ENCODE peak calls at places on chromosomes 3 and 15, in eight cellular contexts. Z, A, O, T, H, B, F and N are unnamed samples.

GRCh38 chr3:98596902-98597500 is 3.6 kb upstream of the CPOX start:
- ATAC-seq in Z (no peak), A (peak), O (no peak), T (no peak), H (no peak), B (no peak), F (no peak), N (no peak)

GRCh38 chr3:43893721-43894120 is 203.0 kb downstream of the ABHD5 start:
- ATAC-seq in Z (no peak), A (no peak), O (peak), T (no peak), H (peak), B (no peak), F (no peak), N (no peak)

GRCh38 chr3:156630081-156630772 is 44.2 kb upstream of the TIPARP start:
- ATAC-seq in Z (no peak), A (no peak), O (no peak), T (no peak), H (peak), B (no peak), F (no peak), N (no peak)

GRCh38 chr15:101542306-101543025 is 53.0 kb upstream of the PCSK6 start:
- ATAC-seq in Z (peak), A (no peak), O (peak), T (no peak), H (no peak), B (peak), F (peak), N (no peak)

GRCh38 chr3:128742821-128743594 is 17.0 kb downstream of the RAB7A start:
- ATAC-seq in Z (no peak), A (no peak), O (no peak), T (no peak), H (no peak), B (peak), F (no peak), N (no peak)

GRCh38 chr3:11592460-11593298 is 51.0 kb downstream of the VGLL4 start:
- ATAC-seq in Z (peak), A (no peak), O (no peak), T (peak), H (no peak), B (no peak), F (no peak), N (peak)

GRCh38 chr15:67050062-67050461 is 15.3 kb upstream of the SMAD3 start:
- ATAC-seq in Z (no peak), A (no peak), O (no peak), T (peak), H (no peak), B (no peak), F (no peak), N (peak)

GRCh38 chr15:65540314-65540713 is 10.1 kb downstream of the HACD3 start:
- ATAC-seq in Z (no peak), A (no peak), O (no peak), T (no peak), H (no peak), B (no peak), F (peak), N (no peak)

GRCh38 chr3:157529751-157530150 is 26.5 kb upstream of the VEPH1 start:
- ATAC-seq in Z (no peak), A (no peak), O (no peak), T (no peak), H (no peak), B (no peak), F (no peak), N (no peak)

GRCh38 chr3:46628980-46629379 is 16.7 kb downstream of the FAM240A start:
- ATAC-seq in Z (no peak), A (no peak), O (no peak), T (peak), H (no peak), B (no peak), F (no peak), N (peak)

GRCh38 chr3:10557783-10558373 is 52.5 kb upstream of the ATP2B2 start:
- ATAC-seq in Z (no peak), A (no peak), O (peak), T (no peak), H (peak), B (peak), F (peak), N (no peak)

GRCh38 chr3:159839561-159840379 is 148.9 kb upstream of the IL12A start:
- ATAC-seq in Z (peak), A (peak), O (no peak), T (peak), H (no peak), B (no peak), F (no peak), N (peak)

GRCh38 chr15:93543093-93543492 is 454.1 kb upstream of the RGMA start:
- ATAC-seq in Z (no peak), A (no peak), O (no peak), T (no peak), H (no peak), B (no peak), F (no peak), N (no peak)

GRCh38 chr3:97711664-97712063 is 52.9 kb upstream of the ARL6 start:
- ATAC-seq in Z (no peak), A (no peak), O (no peak), T (no peak), H (no peak), B (no peak), F (no peak), N (no peak)

GRCh38 chr3:37519661-37520060 is 342.0 kb upstream of the CTDSPL start:
- ATAC-seq in Z (peak), A (no peak), O (no peak), T (peak), H (no peak), B (no peak), F (no peak), N (no peak)

GRCh38 chr3:122406198-122406597 is 9.7 kb downstream of the WDR5B start:
- ATAC-seq in Z (no peak), A (peak), O (no peak), T (no peak), H (no peak), B (no peak), F (no peak), N (no peak)

GRCh38 chr3:8523041-8523440 is 21.4 kb downstream of the LMCD1 start:
- ATAC-seq in Z (no peak), A (no peak), O (no peak), T (no peak), H (no peak), B (no peak), F (no peak), N (no peak)

GRCh38 chr3:102060814-102061213 is 211.5 kb downstream of the NFKBIZ start:
- ATAC-seq in Z (no peak), A (peak), O (peak), T (no peak), H (no peak), B (peak), F (no peak), N (no peak)

GRCh38 chr15:73851679-73852078 is 21.7 kb upstream of the TBC1D21 start:
- ATAC-seq in Z (no peak), A (peak), O (peak), T (peak), H (no peak), B (no peak), F (peak), N (no peak)

GRCh38 chr3:149547954-149548728 is 73.6 kb downstream of the TM4SF4 start:
- ATAC-seq in Z (peak), A (no peak), O (peak), T (peak), H (no peak), B (peak), F (no peak), N (peak)

GRCh38 chr3:143658116-143658515 is 190.2 kb downstream of the SLC9A9 start:
- ATAC-seq in Z (no peak), A (no peak), O (no peak), T (no peak), H (no peak), B (no peak), F (no peak), N (no peak)

GRCh38 chr3:10149222-10149621 is 7.6 kb downstream of the VHL start:
- ATAC-seq in Z (no peak), A (peak), O (no peak), T (peak), H (no peak), B (no peak), F (no peak), N (no peak)

GRCh38 chr3:142664311-142664710 is 59.5 kb upstream of the TRPC1 start:
- ATAC-seq in Z (no peak), A (no peak), O (peak), T (no peak), H (no peak), B (peak), F (no peak), N (no peak)

GRCh38 chr3:70849911-70850699 is 537.7 kb upstream of the MDFIC2 start:
- ATAC-seq in Z (peak), A (no peak), O (peak), T (peak), H (no peak), B (no peak), F (no peak), N (peak)

GRCh38 chr3:114557791-114558190 is 264.0 kb downstream of the TIGIT start:
- ATAC-seq in Z (no peak), A (no peak), O (no peak), T (no peak), H (no peak), B (no peak), F (no peak), N (no peak)

GRCh38 chr3:191111722-191112121 is 87.3 kb upstream of the OSTN start:
- ATAC-seq in Z (no peak), A (no peak), O (no peak), T (no peak), H (no peak), B (no peak), F (no peak), N (no peak)

GRCh38 chr3:122502139-122502538 is 12.6 kb downstream of the KPNA1 start:
- ATAC-seq in Z (peak), A (no peak), O (no peak), T (peak), H (no peak), B (no peak), F (peak), N (no peak)

GRCh38 chr3:38003817-38004414 is 13.3 kb downstream of the VILL start:
- ATAC-seq in Z (peak), A (no peak), O (peak), T (no peak), H (peak), B (peak), F (peak), N (no peak)

GRCh38 chr15:48112242-48112641 is 8.5 kb upstream of the SLC24A5 start:
- ATAC-seq in Z (peak), A (peak), O (peak), T (no peak), H (peak), B (peak), F (no peak), N (peak)

GRCh38 chr15:78265752-78266224 is 1.4 kb downstream of the DNAJA4 start:
- ATAC-seq in Z (peak), A (no peak), O (no peak), T (no peak), H (no peak), B (no peak), F (no peak), N (peak)

GRCh38 chr3:123739754-123740153 is 144.4 kb downstream of the MYLK start:
- ATAC-seq in Z (no peak), A (no peak), O (peak), T (peak), H (no peak), B (no peak), F (no peak), N (no peak)

GRCh38 chr15:37995461-37996347 is 61.3 kb downstream of the TMCO5A start:
- ATAC-seq in Z (peak), A (peak), O (peak), T (peak), H (peak), B (peak), F (peak), N (peak)

GRCh38 chr3:72803573-72803972 is 44.7 kb downstream of the SHQ1 start:
- ATAC-seq in Z (no peak), A (no peak), O (no peak), T (no peak), H (no peak), B (no peak), F (no peak), N (no peak)

GRCh38 chr15:36428102-36428845 is 151.2 kb upstream of the CDIN1 start:
- ATAC-seq in Z (no peak), A (no peak), O (peak), T (peak), H (peak), B (peak), F (peak), N (peak)

GRCh38 chr15:51212909-51213308 is 118.2 kb upstream of the TNFAIP8L3 start:
- ATAC-seq in Z (no peak), A (no peak), O (no peak), T (no peak), H (no peak), B (no peak), F (no peak), N (no peak)

GRCh38 chr3:49812916-49813496 is 747 bp downstream of the UBA7 start:
- ATAC-seq in Z (peak), A (peak), O (no peak), T (peak), H (no peak), B (peak), F (peak), N (peak)

DNA sequence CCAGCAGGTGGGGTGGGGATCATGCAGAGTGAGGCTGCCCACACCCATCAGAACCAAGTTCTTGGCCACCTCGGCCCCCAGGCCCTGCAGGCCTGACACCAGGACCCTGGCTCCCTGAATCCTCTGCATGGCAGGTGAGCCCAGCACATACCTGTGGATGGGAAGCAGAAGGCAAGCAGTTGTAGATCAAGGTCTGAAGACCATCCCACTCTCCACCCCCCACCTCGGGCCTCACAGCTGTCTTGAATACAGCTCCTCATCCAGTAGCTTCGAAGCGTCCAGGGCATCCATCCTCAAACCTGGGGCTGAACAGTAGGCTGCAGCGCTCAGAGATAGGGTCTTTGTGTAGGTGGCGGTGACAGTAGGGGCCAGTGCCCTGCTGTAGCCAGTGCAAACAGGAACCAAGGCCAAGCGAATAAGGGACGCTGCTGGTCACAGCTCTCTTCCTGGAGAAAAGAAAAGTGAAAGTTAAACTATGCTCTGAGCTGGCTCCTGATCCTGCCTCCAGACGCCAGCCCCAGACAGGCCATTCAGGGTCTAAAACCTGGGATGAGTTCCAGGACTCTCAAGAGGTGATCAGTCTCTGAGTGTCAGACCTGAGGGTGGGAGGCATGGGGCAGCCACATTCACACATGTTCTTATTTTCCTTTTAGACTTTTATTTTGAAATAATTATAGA is at the start of gene UBA7:
- ATAC-seq in Z (peak), A (peak), O (no peak), T (peak), H (no peak), B (peak), F (peak), N (peak)
- TF ChIP-seq POLR2A in Z (no peak), A (peak), O (no peak), T (no peak), H (no peak), B (peak), F (no peak), N (no peak)

DNA sequence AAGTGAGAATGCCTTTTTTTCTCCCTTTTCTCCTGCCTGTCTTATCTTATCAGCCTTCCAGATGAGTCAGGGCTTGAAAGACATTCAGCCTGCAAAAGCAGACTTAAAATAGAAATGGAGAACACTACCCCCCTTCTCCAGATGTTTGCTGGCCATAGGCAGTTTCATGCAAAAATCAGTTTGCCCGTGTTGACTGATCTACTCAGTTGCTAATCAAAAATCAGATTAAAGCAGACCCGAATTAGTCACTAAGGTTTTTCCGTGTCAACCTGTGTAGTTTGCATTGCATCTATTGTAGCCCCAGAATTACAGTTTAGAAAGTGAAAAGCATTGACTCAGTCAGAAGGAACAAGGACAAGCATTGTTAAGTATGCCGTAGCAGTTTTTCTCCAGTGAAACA is 56.2 kb downstream of the IL5RA start:
- ATAC-seq in Z (no peak), A (no peak), O (no peak), T (no peak), H (no peak), B (no peak), F (no peak), N (no peak)
- H3K4me3 ChIP-seq in Z (no peak), A (no peak), O (no peak), T (no peak), H (no peak), B (no peak), F (no peak), N (no peak)

DNA sequence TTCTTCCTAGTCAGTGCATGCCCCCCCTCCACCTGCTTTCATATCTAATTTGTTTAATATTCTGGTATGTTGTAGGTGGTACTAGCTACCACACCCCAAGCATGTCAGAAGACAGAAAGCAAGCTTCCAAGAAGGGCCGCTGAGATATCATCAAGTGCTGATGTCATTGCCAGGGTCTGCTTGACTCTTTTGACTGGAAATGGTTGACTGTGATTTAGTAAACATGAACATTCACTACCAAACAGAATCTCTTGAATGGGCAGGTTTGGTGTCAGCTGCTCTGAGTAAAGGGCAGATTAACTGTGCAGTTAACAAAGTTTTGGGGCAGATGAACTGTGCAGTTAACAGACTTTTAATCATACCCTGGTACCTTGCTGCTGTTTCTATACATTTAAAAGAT is 244.2 kb upstream of the SATB1 start:
- ATAC-seq in Z (no peak), A (no peak), O (no peak), T (no peak), H (no peak), B (no peak), F (no peak), N (no peak)
- H3K27ac ChIP-seq in Z (no peak), A (no peak), O (no peak), T (no peak), H (no peak), B (no peak), F (no peak), N (no peak)

DNA sequence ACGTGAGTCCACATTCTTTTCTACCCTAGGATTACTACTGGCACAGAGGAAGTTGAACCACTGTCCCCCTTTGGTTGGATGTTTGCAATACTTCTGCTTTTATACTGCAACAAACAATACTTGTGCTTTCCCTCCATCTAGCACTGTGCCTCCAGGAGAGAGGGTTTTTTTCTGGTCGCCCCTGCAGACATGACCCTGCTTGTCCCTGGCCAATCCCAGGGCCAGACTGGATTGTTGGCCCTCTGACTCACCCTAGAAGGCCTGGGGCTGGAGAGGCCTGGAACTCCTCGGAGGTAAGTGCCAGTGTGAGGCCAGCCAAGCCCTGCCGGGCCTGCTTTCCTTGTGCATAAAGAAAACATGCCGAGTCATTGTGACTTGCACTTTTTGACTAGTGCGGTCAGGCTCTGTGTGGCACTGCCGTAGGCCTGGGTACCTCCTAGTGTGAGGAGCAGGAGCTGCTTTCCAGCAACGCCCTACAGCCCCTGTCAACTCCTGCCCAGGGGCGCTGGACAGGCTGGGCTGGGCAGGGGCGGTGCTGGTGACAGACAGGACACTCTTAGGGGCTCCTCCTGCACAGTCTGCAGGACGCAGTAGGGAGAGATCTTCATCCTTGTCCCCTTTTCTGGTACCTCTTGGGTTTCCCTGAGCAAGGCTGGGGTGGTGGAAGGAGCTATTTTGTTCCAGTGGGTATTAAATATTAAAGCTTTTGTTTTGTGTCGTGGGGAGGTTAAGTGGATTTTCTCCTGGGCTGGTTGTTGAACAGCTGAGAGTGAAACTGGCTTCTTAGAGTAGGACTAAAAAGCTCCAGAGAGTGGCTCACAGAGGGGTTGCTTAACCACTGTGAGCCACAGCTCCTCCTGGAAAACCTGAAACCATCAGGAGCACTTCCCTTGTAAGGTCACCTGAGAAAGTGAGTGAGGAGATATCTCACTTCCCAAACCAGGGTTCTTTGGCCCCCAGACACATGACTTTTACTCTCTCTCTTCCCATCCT is 14.4 kb upstream of the TKT start:
- ATAC-seq in Z (peak), A (peak), O (peak), T (peak), H (peak), B (peak), F (peak), N (peak)
- TF ChIP-seq POLR2A in Z (no peak), A (peak), O (peak), T (no peak), H (no peak), B (peak), F (peak), N (no peak)

DNA sequence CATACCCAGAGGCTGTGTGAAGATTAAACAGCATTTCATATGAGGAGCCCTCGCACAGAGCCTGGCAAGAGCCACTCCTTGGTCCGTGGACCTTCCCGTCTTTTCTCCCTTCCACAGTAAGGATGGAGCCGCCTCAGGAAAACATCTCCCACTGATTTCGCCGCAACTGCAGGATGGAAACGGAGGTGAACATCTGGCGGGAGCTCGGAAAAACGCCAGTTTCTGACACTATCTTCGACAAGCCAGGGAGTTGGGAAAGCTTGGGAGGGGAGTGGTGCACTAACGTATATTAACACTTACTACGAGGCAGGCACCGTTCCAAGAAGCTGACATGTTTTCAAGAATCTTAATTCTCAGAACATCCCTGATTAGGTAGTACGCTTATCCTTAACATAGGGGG is 157.9 kb downstream of the XXYLT1 start:
- ATAC-seq in Z (no peak), A (no peak), O (no peak), T (no peak), H (no peak), B (no peak), F (peak), N (no peak)
- H3K4me3 ChIP-seq in Z (no peak), A (no peak), O (no peak), T (no peak), H (no peak), B (no peak), F (peak), N (no peak)